ENCODE peak calls at places on chromosomes 12 and 14, in four cellular contexts. B is tibial nerve, H is WERI-Rb-1, X is cardiac muscle cell. C is an unnamed sample. For H3K9me3, the result is how much of the 10 kb centered on the place peaks cover.

GRCh38 chr12:18837025-18837424 is 99.1 kb downstream of the CAPZA3 start:
- DNase-seq in X (no peak), B (no peak), H (peak), C (no peak)

GRCh38 chr12:39692258-39692853 is 72.8 kb upstream of the ABCD2 start:
- DNase-seq in H (no peak), B (no peak), X (no peak), C (no peak)

GRCh38 chr12:67681941-67682340 is 33.4 kb downstream of the DYRK2 start:
- DNase-seq in H (no peak), X (no peak), B (no peak), C (no peak)

GRCh38 chr14:99520571-99521081 is 39.4 kb downstream of the CCNK start:
- DNase-seq in H (no peak), B (no peak), X (no peak), C (no peak)

GRCh38 chr12:6361834-6362233 is 13.5 kb downstream of the SCNN1A start:
- DNase-seq in H (no peak), X (no peak), B (no peak), C (no peak)

GRCh38 chr12:40989785-40990184 is 198.3 kb upstream of the PDZRN4 start:
- DNase-seq in X (no peak), B (no peak), H (no peak), C (no peak)

GRCh38 chr12:70664463-70664862 is 27.2 kb upstream of the PTPRB start:
- DNase-seq in B (no peak), H (no peak), X (peak), C (no peak)

GRCh38 chr12:80937391-80938238 is at the start of gene LIN7A:
- DNase-seq in H (peak), X (peak), B (peak), C (no peak)

GRCh38 chr14:105292810-105293711 is 7.7 kb downstream of the BRF1 start:
- DNase-seq in X (no peak), H (no peak), B (no peak), C (no peak)

GRCh38 chr12:77001181-77001758 is 64.1 kb downstream of the E2F7 start:
- DNase-seq in B (no peak), H (no peak), X (no peak), C (no peak)

GRCh38 chr14:35395283-35395682 is 9.3 kb downstream of the NFKBIA start:
- DNase-seq in X (no peak), B (no peak), H (no peak), C (no peak)

GRCh38 chr12:102300824-102301461 is 103.3 kb upstream of the PMCH start:
- DNase-seq in H (peak), X (peak), B (no peak), C (no peak)

GRCh38 chr14:22887260-22887989 is 4.4 kb downstream of the REM2 start:
- DNase-seq in X (peak), H (no peak), B (peak), C (peak)

GRCh38 chr14:70646705-70647104 is 5.0 kb downstream of the TTC9 start:
- DNase-seq in H (no peak), X (no peak), B (no peak), C (no peak)

GRCh38 chr14:97524579-97525319 is 727.6 kb downstream of the VRK1 start:
- DNase-seq in H (no peak), X (no peak), B (no peak), C (no peak)

GRCh38 chr12:30396576-30396975 is 299.1 kb downstream of the IPO8 start:
- DNase-seq in X (no peak), H (no peak), B (no peak), C (no peak)

GRCh38 chr12:85029456-85029855 is 6.6 kb downstream of the TSPAN19 start:
- DNase-seq in B (no peak), H (no peak), X (peak), C (no peak)

GRCh38 chr12:101891462-101891971 is 14.1 kb downstream of the DRAM1 start:
- DNase-seq in B (no peak), H (no peak), X (no peak), C (no peak)

GRCh38 chr14:57008534-57008933 is 198.3 kb upstream of the OTX2 start:
- DNase-seq in X (no peak), B (no peak), H (no peak), C (no peak)

GRCh38 chr14:103339561-103339960 is 5.5 kb downstream of the EIF5 start:
- DNase-seq in X (no peak), H (no peak), B (no peak), C (no peak)

GRCh38 chr14:103519043-103519836 is 3.4 kb downstream of the CKB start:
- DNase-seq in B (no peak), X (no peak), H (no peak), C (no peak)

GRCh38 chr14:95490727-95491451 is 25.6 kb downstream of the SYNE3 start:
- DNase-seq in H (no peak), B (peak), X (no peak), C (no peak)

GRCh38 chr12:73460212-73460611 is 1077.4 kb upstream of the ATXN7L3B start:
- DNase-seq in H (no peak), B (no peak), X (no peak), C (no peak)

GRCh38 chr12:38921025-38921677 is 15.8 kb upstream of the CPNE8 start:
- DNase-seq in X (peak), B (peak), H (peak), C (no peak)

GRCh38 chr12:88111074-88111652 is 30.7 kb downstream of the CEP290 start:
- DNase-seq in B (no peak), X (peak), H (no peak), C (no peak)

GRCh38 chr14:68507544-68508081 is 285.3 kb downstream of the ZFP36L1 start:
- DNase-seq in H (no peak), X (no peak), B (no peak), C (no peak)

GRCh38 chr12:51424094-51424661 is 453 bp upstream of the SLC4A8 start:
- DNase-seq in H (no peak), B (no peak), X (no peak), C (no peak)

GRCh38 chr12:109871678-109872314 is 8.5 kb downstream of the GLTP start:
- DNase-seq in B (no peak), X (no peak), H (no peak), C (no peak)

GRCh38 chr12:12723681-12724420 is 6.7 kb downstream of the CDKN1B start:
- DNase-seq in X (peak), B (peak), H (no peak), C (peak)

GRCh38 chr12:98955284-98955683 is 310.2 kb downstream of the APAF1 start:
- DNase-seq in H (peak), X (peak), B (no peak), C (no peak)

GRCh38 chr12:9808531-9808930 is 18.8 kb upstream of the KLRF1 start:
- DNase-seq in B (no peak), H (no peak), X (no peak), C (no peak)

GRCh38 chr14:68173227-68173972 is 353.8 kb downstream of the RAD51B start:
- DNase-seq in B (no peak), X (no peak), H (no peak), C (no peak)

GRCh38 chr14:50023671-50024490 is 92.5 kb downstream of the VCPKMT start:
- DNase-seq in B (no peak), H (no peak), X (no peak), C (no peak)

GRCh38 chr14:50113381-50113811 is 3.0 kb downstream of the VCPKMT start:
- DNase-seq in B (no peak), H (no peak), X (no peak), C (no peak)

GRCh38 chr12:132945806-132946506 is 10.2 kb downstream of the ZNF605 start:
- DNase-seq in B (no peak), X (no peak), H (no peak), C (no peak)
- H3K9me3 ChIP-seq in B (under half), X (under half), H (under half), C (under half)

GRCh38 chr12:31877884-31878283 is 81.3 kb upstream of the RESF1 start:
- DNase-seq in H (no peak), X (no peak), B (no peak), C (no peak)

GRCh38 chr12:31872831-31873604 is 86.2 kb upstream of the RESF1 start:
- DNase-seq in B (no peak), H (peak), X (no peak), C (no peak)

GRCh38 chr12:31875609-31875964 is 83.6 kb upstream of the RESF1 start:
- DNase-seq in B (no peak), X (no peak), H (no peak), C (no peak)

GRCh38 chr12:31876568-31877424 is 82.4 kb upstream of the RESF1 start:
- DNase-seq in B (no peak), H (peak), X (no peak), C (no peak)

DNA sequence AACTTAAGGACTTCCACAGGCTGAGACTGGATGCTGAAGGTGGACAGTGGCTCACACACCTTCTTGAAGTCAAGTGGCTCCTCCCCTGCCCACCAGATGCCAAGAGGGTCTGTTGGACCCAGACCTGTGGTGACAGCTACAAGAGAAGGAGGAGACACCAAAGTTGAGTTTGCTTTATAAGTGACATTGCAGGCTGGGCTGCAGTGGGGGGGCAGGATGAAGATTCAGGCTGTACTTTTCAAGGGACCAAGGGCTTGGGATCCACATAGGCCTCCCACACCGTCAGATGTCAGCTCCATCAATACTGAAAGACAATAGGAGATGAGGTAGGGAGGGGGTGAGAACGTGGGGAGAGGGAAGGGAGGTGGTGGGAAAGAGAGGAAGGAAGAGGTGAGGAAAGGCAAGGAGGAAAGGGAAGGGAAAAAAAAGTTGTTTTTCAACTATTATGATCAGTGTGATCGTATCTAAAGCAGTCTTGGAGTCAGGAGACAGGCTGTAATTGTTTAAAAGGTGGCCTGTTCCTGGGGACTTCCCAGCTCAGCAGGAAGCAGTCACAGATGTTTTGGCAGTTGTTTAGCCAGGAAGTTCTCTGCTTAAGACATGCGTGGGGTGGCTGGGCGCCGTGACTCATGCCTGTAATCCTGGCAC is 84.1 kb upstream of the RESF1 start:
- DNase-seq in B (peak), H (no peak), X (no peak), C (peak)
- H3K9me3 ChIP-seq in B (under half), H (under half), X (under half), C (under half)

GRCh38 chr14:106625181-106625580 is 1098.8 kb downstream of the TMEM121 start:
- DNase-seq in H (no peak), X (no peak), B (no peak), C (no peak)

GRCh38 chr14:106620368-106620767 is 1094.0 kb downstream of the TMEM121 start:
- DNase-seq in X (no peak), H (no peak), B (no peak), C (no peak)

GRCh38 chr14:106619618-106620017 is 1093.2 kb downstream of the TMEM121 start:
- DNase-seq in X (no peak), B (no peak), H (no peak), C (no peak)

DNA sequence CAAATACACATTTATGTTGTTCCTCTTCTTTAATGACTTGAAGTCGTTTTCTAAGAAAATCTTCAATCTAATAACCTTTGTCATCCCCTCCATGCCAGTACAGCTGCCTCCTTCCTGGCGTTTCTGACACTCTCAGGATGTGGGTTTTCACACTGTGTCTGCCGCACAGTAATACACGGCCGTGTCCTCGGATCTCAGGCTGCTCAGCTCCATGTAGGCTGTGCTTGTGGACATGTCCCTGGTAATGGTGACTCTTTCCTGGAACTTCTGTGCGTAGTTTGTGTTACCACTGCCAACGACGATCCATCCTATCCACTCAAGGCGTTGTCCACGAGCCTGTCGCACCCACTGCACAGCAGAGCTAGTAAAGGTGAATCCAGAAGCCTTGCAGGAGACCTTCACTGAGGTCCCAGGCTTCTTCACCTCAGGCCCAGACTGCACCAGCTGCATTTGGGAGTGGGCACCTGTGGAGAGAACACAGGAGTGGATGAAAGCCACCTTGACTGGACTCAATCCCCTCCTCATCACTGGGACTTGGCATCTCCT is 1095.9 kb downstream of the TMEM121 start:
- DNase-seq in B (no peak), H (no peak), X (no peak), C (no peak)
- H3K9me3 ChIP-seq in B (under half), H (under half), X (under half), C (under half)

GRCh38 chr12:34399631-34400422 is 377.5 kb downstream of the ALG10 start:
- DNase-seq in X (no peak), B (no peak), H (peak), C (peak)
- H3K9me3 ChIP-seq in X (under half), B (under half), H (under half), C (under half)

GRCh38 chr14:65151329-65152010 is 49.2 kb upstream of the MAX start:
- DNase-seq in B (no peak), X (no peak), H (no peak), C (no peak)

GRCh38 chr14:65150891-65151290 is 48.6 kb upstream of the MAX start:
- DNase-seq in X (no peak), B (no peak), H (no peak), C (no peak)

GRCh38 chr14:65149116-65149515 is 46.8 kb upstream of the MAX start:
- DNase-seq in X (no peak), B (no peak), H (no peak), C (no peak)

GRCh38 chr14:65156568-65157366 is 54.5 kb upstream of the MAX start:
- DNase-seq in H (no peak), B (peak), X (no peak), C (no peak)

GRCh38 chr14:65153101-65153500 is 50.8 kb upstream of the MAX start:
- DNase-seq in X (no peak), H (peak), B (no peak), C (no peak)
- H3K9me3 ChIP-seq in X (under half), H (under half), B (under half), C (under half)

GRCh38 chr14:19949218-19949617 is 18.5 kb downstream of the OR4K1 start:
- DNase-seq in H (no peak), B (no peak), X (no peak), C (no peak)
- H3K9me3 ChIP-seq in H (under half), B (under half), X (under half), C (under half)